ENCODE peak calls at places on chromosome 6, in seven cellular contexts. One of them, this sample, is unnamed.

GRCh38 chr6:72959821-72960220 is 265.5 kb downstream of the KHDC1L start:
- DNase-seq in effector memory CD8-positive, alpha-beta T cell: no peak
- DNase-seq in activated T-cell treated with anti-CD3 and anti-CD28 coated beads, Interleukin-2, amount 50 U/mL, for 72 hours: no peak
- DNase-seq in HCT116: no peak
- DNase-seq in HTR-8/SVneo: no peak
- DNase-seq in T-helper 2 cell: no peak
- DNase-seq in ELR: no peak
- DNase-seq in this sample: peak

GRCh38 chr6:157268835-157269234 is 54.5 kb downstream of the TMEM242 start:
- DNase-seq in HCT116: no peak
- DNase-seq in effector memory CD8-positive, alpha-beta T cell: no peak
- DNase-seq in T-helper 2 cell: no peak
- DNase-seq in activated T-cell treated with anti-CD3 and anti-CD28 coated beads, Interleukin-2, amount 50 U/mL, for 72 hours: no peak
- DNase-seq in HTR-8/SVneo: no peak
- DNase-seq in ELR: no peak
- DNase-seq in this sample: no peak

GRCh38 chr6:28207244-28208179 is 17.6 kb upstream of the ZSCAN9 start:
- DNase-seq in T-helper 2 cell: no peak
- DNase-seq in effector memory CD8-positive, alpha-beta T cell: no peak
- DNase-seq in HTR-8/SVneo: peak
- DNase-seq in HCT116: no peak
- DNase-seq in activated T-cell treated with anti-CD3 and anti-CD28 coated beads, Interleukin-2, amount 50 U/mL, for 72 hours: peak
- DNase-seq in ELR: peak
- DNase-seq in this sample: peak

GRCh38 chr6:148765878-148766808 is 19.3 kb downstream of the UST start:
- DNase-seq in T-helper 2 cell: no peak
- DNase-seq in HTR-8/SVneo: no peak
- DNase-seq in effector memory CD8-positive, alpha-beta T cell: no peak
- DNase-seq in HCT116: no peak
- DNase-seq in ELR: no peak
- DNase-seq in activated T-cell treated with anti-CD3 and anti-CD28 coated beads, Interleukin-2, amount 50 U/mL, for 72 hours: no peak
- DNase-seq in this sample: no peak

GRCh38 chr6:159169193-159169555 is at the start of gene FNDC1:
- DNase-seq in T-helper 2 cell: no peak
- DNase-seq in activated T-cell treated with anti-CD3 and anti-CD28 coated beads, Interleukin-2, amount 50 U/mL, for 72 hours: peak
- DNase-seq in HCT116: no peak
- DNase-seq in HTR-8/SVneo: peak
- DNase-seq in effector memory CD8-positive, alpha-beta T cell: peak
- DNase-seq in ELR: peak
- DNase-seq in this sample: peak

GRCh38 chr6:100202417-100203194 is 208.6 kb upstream of the MCHR2 start:
- DNase-seq in HCT116: peak
- DNase-seq in activated T-cell treated with anti-CD3 and anti-CD28 coated beads, Interleukin-2, amount 50 U/mL, for 72 hours: no peak
- DNase-seq in HTR-8/SVneo: peak
- DNase-seq in ELR: peak
- DNase-seq in T-helper 2 cell: no peak
- DNase-seq in effector memory CD8-positive, alpha-beta T cell: no peak
- DNase-seq in this sample: peak

GRCh38 chr6:156564128-156564806 is 212.9 kb upstream of the ARID1B start:
- DNase-seq in HCT116: peak
- DNase-seq in HTR-8/SVneo: peak
- DNase-seq in ELR: peak
- DNase-seq in activated T-cell treated with anti-CD3 and anti-CD28 coated beads, Interleukin-2, amount 50 U/mL, for 72 hours: peak
- DNase-seq in T-helper 2 cell: peak
- DNase-seq in effector memory CD8-positive, alpha-beta T cell: peak
- DNase-seq in this sample: peak

GRCh38 chr6:93964926-93965325 is 545.6 kb upstream of the EPHA7 start:
- DNase-seq in effector memory CD8-positive, alpha-beta T cell: no peak
- DNase-seq in HTR-8/SVneo: no peak
- DNase-seq in activated T-cell treated with anti-CD3 and anti-CD28 coated beads, Interleukin-2, amount 50 U/mL, for 72 hours: no peak
- DNase-seq in ELR: no peak
- DNase-seq in HCT116: no peak
- DNase-seq in T-helper 2 cell: no peak
- DNase-seq in this sample: no peak

GRCh38 chr6:111818539-111819226 is 54.6 kb downstream of the FYN start:
- DNase-seq in effector memory CD8-positive, alpha-beta T cell: no peak
- DNase-seq in T-helper 2 cell: no peak
- DNase-seq in ELR: no peak
- DNase-seq in activated T-cell treated with anti-CD3 and anti-CD28 coated beads, Interleukin-2, amount 50 U/mL, for 72 hours: no peak
- DNase-seq in HCT116: no peak
- DNase-seq in HTR-8/SVneo: no peak
- DNase-seq in this sample: no peak

GRCh38 chr6:25477006-25477590 is 174.9 kb upstream of the SCGN start:
- DNase-seq in HCT116: no peak
- DNase-seq in T-helper 2 cell: no peak
- DNase-seq in effector memory CD8-positive, alpha-beta T cell: no peak
- DNase-seq in ELR: peak
- DNase-seq in activated T-cell treated with anti-CD3 and anti-CD28 coated beads, Interleukin-2, amount 50 U/mL, for 72 hours: no peak
- DNase-seq in HTR-8/SVneo: no peak
- DNase-seq in this sample: peak

GRCh38 chr6:32522302-32523047 is 7.6 kb downstream of the HLA-DRB5 start:
- DNase-seq in HTR-8/SVneo: no peak
- DNase-seq in ELR: no peak
- DNase-seq in HCT116: no peak
- DNase-seq in effector memory CD8-positive, alpha-beta T cell: no peak
- DNase-seq in activated T-cell treated with anti-CD3 and anti-CD28 coated beads, Interleukin-2, amount 50 U/mL, for 72 hours: no peak
- DNase-seq in T-helper 2 cell: no peak
- DNase-seq in this sample: no peak

GRCh38 chr6:51352506-51353029 is 533.9 kb downstream of the TFAP2B start:
- DNase-seq in T-helper 2 cell: no peak
- DNase-seq in activated T-cell treated with anti-CD3 and anti-CD28 coated beads, Interleukin-2, amount 50 U/mL, for 72 hours: no peak
- DNase-seq in ELR: no peak
- DNase-seq in HCT116: no peak
- DNase-seq in HTR-8/SVneo: no peak
- DNase-seq in effector memory CD8-positive, alpha-beta T cell: no peak
- DNase-seq in this sample: no peak

GRCh38 chr6:166494101-166494441 is 92.4 kb downstream of the RAMACL start:
- DNase-seq in ELR: no peak
- DNase-seq in T-helper 2 cell: no peak
- DNase-seq in HCT116: no peak
- DNase-seq in HTR-8/SVneo: no peak
- DNase-seq in effector memory CD8-positive, alpha-beta T cell: no peak
- DNase-seq in activated T-cell treated with anti-CD3 and anti-CD28 coated beads, Interleukin-2, amount 50 U/mL, for 72 hours: no peak
- DNase-seq in this sample: no peak

GRCh38 chr6:152096863-152097496 is 289.5 kb downstream of the ESR1 start:
- DNase-seq in HCT116: no peak
- DNase-seq in HTR-8/SVneo: no peak
- DNase-seq in T-helper 2 cell: no peak
- DNase-seq in effector memory CD8-positive, alpha-beta T cell: no peak
- DNase-seq in ELR: peak
- DNase-seq in activated T-cell treated with anti-CD3 and anti-CD28 coated beads, Interleukin-2, amount 50 U/mL, for 72 hours: no peak
- DNase-seq in this sample: peak

GRCh38 chr6:75234126-75234865 is 9.3 kb downstream of the COX7A2 start:
- DNase-seq in ELR: no peak
- DNase-seq in activated T-cell treated with anti-CD3 and anti-CD28 coated beads, Interleukin-2, amount 50 U/mL, for 72 hours: no peak
- DNase-seq in T-helper 2 cell: no peak
- DNase-seq in effector memory CD8-positive, alpha-beta T cell: no peak
- DNase-seq in HCT116: no peak
- DNase-seq in HTR-8/SVneo: no peak
- DNase-seq in this sample: peak

GRCh38 chr6:22362361-22362760 is 65.5 kb upstream of the PRL start:
- DNase-seq in T-helper 2 cell: no peak
- DNase-seq in HTR-8/SVneo: no peak
- DNase-seq in HCT116: no peak
- DNase-seq in ELR: no peak
- DNase-seq in effector memory CD8-positive, alpha-beta T cell: no peak
- DNase-seq in activated T-cell treated with anti-CD3 and anti-CD28 coated beads, Interleukin-2, amount 50 U/mL, for 72 hours: no peak
- DNase-seq in this sample: no peak

GRCh38 chr6:135270676-135271536 is 89.8 kb downstream of the MYB start:
- DNase-seq in HTR-8/SVneo: no peak
- DNase-seq in activated T-cell treated with anti-CD3 and anti-CD28 coated beads, Interleukin-2, amount 50 U/mL, for 72 hours: no peak
- DNase-seq in effector memory CD8-positive, alpha-beta T cell: no peak
- DNase-seq in T-helper 2 cell: no peak
- DNase-seq in ELR: no peak
- DNase-seq in HCT116: no peak
- DNase-seq in this sample: no peak

GRCh38 chr6:33508935-33509926 is 54.9 kb downstream of the ZBTB9 start:
- DNase-seq in activated T-cell treated with anti-CD3 and anti-CD28 coated beads, Interleukin-2, amount 50 U/mL, for 72 hours: no peak
- DNase-seq in T-helper 2 cell: no peak
- DNase-seq in effector memory CD8-positive, alpha-beta T cell: no peak
- DNase-seq in HCT116: no peak
- DNase-seq in HTR-8/SVneo: no peak
- DNase-seq in ELR: no peak
- DNase-seq in this sample: no peak

GRCh38 chr6:85644374-85644762 is 1.7 kb upstream of the SYNCRIP start:
- DNase-seq in activated T-cell treated with anti-CD3 and anti-CD28 coated beads, Interleukin-2, amount 50 U/mL, for 72 hours: no peak
- DNase-seq in HCT116: no peak
- DNase-seq in effector memory CD8-positive, alpha-beta T cell: no peak
- DNase-seq in ELR: peak
- DNase-seq in T-helper 2 cell: no peak
- DNase-seq in HTR-8/SVneo: no peak
- DNase-seq in this sample: no peak

GRCh38 chr6:4905858-4906257 is 98.0 kb downstream of the RPP40 start:
- DNase-seq in HCT116: no peak
- DNase-seq in effector memory CD8-positive, alpha-beta T cell: no peak
- DNase-seq in T-helper 2 cell: no peak
- DNase-seq in ELR: no peak
- DNase-seq in HTR-8/SVneo: no peak
- DNase-seq in activated T-cell treated with anti-CD3 and anti-CD28 coated beads, Interleukin-2, amount 50 U/mL, for 72 hours: no peak
- DNase-seq in this sample: no peak

GRCh38 chr6:44642870-44643522 is 255.5 kb downstream of the CDC5L start:
- DNase-seq in activated T-cell treated with anti-CD3 and anti-CD28 coated beads, Interleukin-2, amount 50 U/mL, for 72 hours: peak
- DNase-seq in effector memory CD8-positive, alpha-beta T cell: no peak
- DNase-seq in ELR: peak
- DNase-seq in T-helper 2 cell: no peak
- DNase-seq in HCT116: no peak
- DNase-seq in HTR-8/SVneo: no peak
- DNase-seq in this sample: peak

GRCh38 chr6:43297644-43298564 is at the start of gene SLC22A7:
- DNase-seq in HTR-8/SVneo: no peak
- DNase-seq in ELR: no peak
- DNase-seq in T-helper 2 cell: no peak
- DNase-seq in effector memory CD8-positive, alpha-beta T cell: no peak
- DNase-seq in HCT116: no peak
- DNase-seq in activated T-cell treated with anti-CD3 and anti-CD28 coated beads, Interleukin-2, amount 50 U/mL, for 72 hours: no peak
- DNase-seq in this sample: peak

GRCh38 chr6:133623065-133623464 is 265.8 kb upstream of the TCF21 start:
- DNase-seq in effector memory CD8-positive, alpha-beta T cell: no peak
- DNase-seq in HCT116: no peak
- DNase-seq in activated T-cell treated with anti-CD3 and anti-CD28 coated beads, Interleukin-2, amount 50 U/mL, for 72 hours: no peak
- DNase-seq in T-helper 2 cell: no peak
- DNase-seq in HTR-8/SVneo: no peak
- DNase-seq in ELR: no peak
- DNase-seq in this sample: peak

GRCh38 chr6:26576929-26577719 is 19.6 kb upstream of the ABT1 start:
- DNase-seq in HTR-8/SVneo: no peak
- DNase-seq in activated T-cell treated with anti-CD3 and anti-CD28 coated beads, Interleukin-2, amount 50 U/mL, for 72 hours: peak
- DNase-seq in ELR: peak
- DNase-seq in effector memory CD8-positive, alpha-beta T cell: peak
- DNase-seq in HCT116: peak
- DNase-seq in T-helper 2 cell: peak
- DNase-seq in this sample: peak

GRCh38 chr6:160881409-160881808 is 110.2 kb upstream of the MAP3K4 start:
- DNase-seq in activated T-cell treated with anti-CD3 and anti-CD28 coated beads, Interleukin-2, amount 50 U/mL, for 72 hours: no peak
- DNase-seq in effector memory CD8-positive, alpha-beta T cell: no peak
- DNase-seq in T-helper 2 cell: no peak
- DNase-seq in HTR-8/SVneo: no peak
- DNase-seq in ELR: no peak
- DNase-seq in HCT116: no peak
- DNase-seq in this sample: no peak

GRCh38 chr6:100620085-100620484 is 155.4 kb upstream of the SIM1 start:
- DNase-seq in HTR-8/SVneo: no peak
- DNase-seq in T-helper 2 cell: no peak
- DNase-seq in activated T-cell treated with anti-CD3 and anti-CD28 coated beads, Interleukin-2, amount 50 U/mL, for 72 hours: no peak
- DNase-seq in effector memory CD8-positive, alpha-beta T cell: no peak
- DNase-seq in HCT116: no peak
- DNase-seq in ELR: peak
- DNase-seq in this sample: peak

GRCh38 chr6:41706876-41707564 is 28.4 kb downstream of the TFEB start:
- DNase-seq in effector memory CD8-positive, alpha-beta T cell: no peak
- DNase-seq in HTR-8/SVneo: no peak
- DNase-seq in activated T-cell treated with anti-CD3 and anti-CD28 coated beads, Interleukin-2, amount 50 U/mL, for 72 hours: no peak
- DNase-seq in ELR: no peak
- DNase-seq in T-helper 2 cell: no peak
- DNase-seq in HCT116: no peak
- DNase-seq in this sample: peak

GRCh38 chr6:111502154-111502553 is 19.1 kb upstream of the REV3L start:
- DNase-seq in activated T-cell treated with anti-CD3 and anti-CD28 coated beads, Interleukin-2, amount 50 U/mL, for 72 hours: no peak
- DNase-seq in effector memory CD8-positive, alpha-beta T cell: no peak
- DNase-seq in HCT116: no peak
- DNase-seq in ELR: no peak
- DNase-seq in HTR-8/SVneo: no peak
- DNase-seq in T-helper 2 cell: no peak
- DNase-seq in this sample: no peak

GRCh38 chr6:45655630-45656422 is 278.1 kb upstream of the SUPT3H start:
- DNase-seq in activated T-cell treated with anti-CD3 and anti-CD28 coated beads, Interleukin-2, amount 50 U/mL, for 72 hours: no peak
- DNase-seq in T-helper 2 cell: no peak
- DNase-seq in HCT116: peak
- DNase-seq in HTR-8/SVneo: peak
- DNase-seq in effector memory CD8-positive, alpha-beta T cell: no peak
- DNase-seq in ELR: peak
- DNase-seq in this sample: peak

GRCh38 chr6:133705731-133706130 is 183.2 kb upstream of the TCF21 start:
- DNase-seq in T-helper 2 cell: no peak
- DNase-seq in activated T-cell treated with anti-CD3 and anti-CD28 coated beads, Interleukin-2, amount 50 U/mL, for 72 hours: no peak
- DNase-seq in HCT116: no peak
- DNase-seq in HTR-8/SVneo: peak
- DNase-seq in ELR: peak
- DNase-seq in effector memory CD8-positive, alpha-beta T cell: no peak
- DNase-seq in this sample: peak

GRCh38 chr6:166365806-166366205 is 16.9 kb downstream of the MPC1 start:
- DNase-seq in T-helper 2 cell: no peak
- DNase-seq in HTR-8/SVneo: no peak
- DNase-seq in ELR: no peak
- DNase-seq in activated T-cell treated with anti-CD3 and anti-CD28 coated beads, Interleukin-2, amount 50 U/mL, for 72 hours: no peak
- DNase-seq in effector memory CD8-positive, alpha-beta T cell: no peak
- DNase-seq in HCT116: no peak
- DNase-seq in this sample: no peak